ENCODE peak calls at places on chromosomes 5 and 9, in four cellular contexts. F is lower lobe of right lung, N is PC-9, H is colonic mucosa. Q is an unnamed sample. For H3K4me1, the result is how much of the 10 kb centered on the place peaks cover.

GRCh38 chr9:83027153-83027867 is 35.6 kb downstream of the RASEF start:
- DNase-seq in N (peak), F (no peak), H (no peak), Q (no peak)

GRCh38 chr5:171092194-171092593 is 216.9 kb upstream of the TLX3 start:
- DNase-seq in N (no peak), H (no peak), F (no peak), Q (no peak)

GRCh38 chr9:70563010-70563409 is 148.6 kb upstream of the KLF9 start:
- DNase-seq in H (no peak), N (no peak), F (no peak), Q (no peak)

GRCh38 chr5:57176350-57176857 is 2.5 kb downstream of the GPBP1 start:
- DNase-seq in H (no peak), N (no peak), F (no peak), Q (no peak)

GRCh38 chr5:56670916-56671315 is 144.4 kb upstream of the MAP3K1 start:
- DNase-seq in F (no peak), N (no peak), H (no peak), Q (no peak)

GRCh38 chr9:92097997-92098482 is 17.2 kb downstream of the SPTLC1 start:
- DNase-seq in F (peak), H (peak), N (no peak), Q (peak)

GRCh38 chr5:116564756-116565593 is 9.6 kb downstream of the SEMA6A start:
- DNase-seq in F (no peak), N (no peak), H (no peak), Q (no peak)

GRCh38 chr5:111478266-111478665 is 34.1 kb downstream of the STARD4 start:
- DNase-seq in F (no peak), N (no peak), H (no peak), Q (no peak)

GRCh38 chr9:2126331-2126789 is 111.2 kb downstream of the SMARCA2 start:
- DNase-seq in F (no peak), N (no peak), H (peak), Q (no peak)

GRCh38 chr5:80760178-80760577 is 105.4 kb upstream of the DHFR start:
- DNase-seq in N (no peak), H (no peak), F (no peak), Q (no peak)

GRCh38 chr5:133953568-133954145 is 14.8 kb downstream of the C5orf15 start:
- DNase-seq in F (no peak), N (no peak), H (no peak), Q (no peak)

GRCh38 chr9:129145841-129146292 is 32.2 kb downstream of the IER5L start:
- DNase-seq in N (peak), F (no peak), H (peak), Q (no peak)
- H3K4me1 ChIP-seq in N (under half), F (half or more), H (under half), Q (half or more)

DNA sequence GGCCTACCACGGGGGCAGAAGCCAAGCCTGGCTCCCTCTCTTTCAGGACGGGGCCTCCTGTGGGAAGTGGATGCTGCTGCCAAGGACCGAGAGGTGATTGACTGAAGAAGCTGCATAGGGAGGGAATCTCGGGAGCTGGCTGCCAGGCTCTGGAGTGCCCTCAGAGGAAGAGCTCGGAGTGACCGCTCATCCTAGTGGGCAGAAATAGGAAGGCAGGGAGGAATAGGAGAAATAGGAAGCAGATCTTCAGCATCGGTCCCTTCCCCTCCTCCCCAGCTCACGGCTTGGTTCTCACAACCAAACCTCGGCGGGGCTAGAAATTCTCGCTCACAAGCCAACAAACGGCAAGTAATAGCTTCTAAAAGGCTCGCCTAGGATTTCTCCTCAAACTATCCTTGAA is 159.9 kb upstream of the RAI14 start:
- DNase-seq in F (no peak), H (no peak), N (no peak), Q (no peak)
- TF ChIP-seq CTCF in F (no peak), H (no peak), N (no peak), Q (no peak)

GRCh38 chr9:104866186-104866585 is 61.8 kb downstream of the ABCA1 start:
- DNase-seq in H (no peak), N (no peak), F (no peak), Q (no peak)
- H3K4me1 ChIP-seq in H (under half), N (half or more), F (under half), Q (half or more)

DNA sequence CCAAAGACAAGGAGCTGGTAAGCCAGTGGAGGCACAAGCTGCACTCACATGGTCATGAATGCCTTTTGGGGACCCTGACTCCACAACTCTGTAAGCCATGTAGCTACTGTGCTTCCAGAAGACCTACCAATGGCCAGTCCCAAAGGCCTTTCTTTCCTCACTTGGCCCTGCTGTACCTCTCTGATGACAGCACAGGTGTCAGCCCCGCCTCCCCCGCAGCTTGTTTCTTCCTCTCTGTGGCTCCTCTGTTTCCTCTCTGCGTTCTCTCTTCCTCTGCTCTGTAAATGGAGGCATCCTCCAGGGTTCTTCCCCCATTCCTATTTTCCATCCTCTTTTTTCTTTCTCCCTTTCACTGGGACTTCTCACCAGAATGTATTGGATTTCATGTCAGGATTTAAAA is 26.7 kb downstream of the SH3TC2 start:
- DNase-seq in F (no peak), N (no peak), H (no peak), Q (peak)
- TF ChIP-seq CTCF in F (no peak), N (no peak), H (no peak), Q (no peak)

GRCh38 chr5:43193952-43194321 is 1.9 kb downstream of the NIM1K start:
- DNase-seq in F (no peak), H (no peak), N (no peak), Q (no peak)
- H3K4me1 ChIP-seq in F (under half), H (under half), N (under half), Q (under half)

GRCh38 chr9:35733109-35733541 is 659 bp downstream of the CREB3 start:
- DNase-seq in H (peak), N (peak), F (no peak), Q (no peak)
- TF ChIP-seq CTCF in H (no peak), N (no peak), F (no peak), Q (no peak)

Q was measured in spleen.